ENCODE peak calls at places on chromosomes 3 and 15, in six cellular contexts. One of them, this sample, is unnamed.

GRCh38 chr15:57540736-57541135 is 51.0 kb upstream of the MYZAP start:
- DNase-seq in psoas muscle: no peak
- DNase-seq in CD4-positive, alpha-beta memory T cell: no peak
- DNase-seq in effector memory CD4-positive, alpha-beta T cell: no peak
- DNase-seq in brain microvascular endothelial cell: no peak
- DNase-seq in GM23338: no peak
- DNase-seq in this sample: no peak

GRCh38 chr15:25184356-25185155 is 229.8 kb downstream of the SNRPN start:
- DNase-seq in psoas muscle: peak; percentile 27
- DNase-seq in CD4-positive, alpha-beta memory T cell: no peak
- DNase-seq in effector memory CD4-positive, alpha-beta T cell: no peak
- DNase-seq in brain microvascular endothelial cell: no peak
- DNase-seq in GM23338: no peak
- DNase-seq in this sample: no peak

GRCh38 chr3:159824341-159824740 is 164.3 kb upstream of the IL12A start:
- DNase-seq in psoas muscle: peak; percentile 60
- DNase-seq in CD4-positive, alpha-beta memory T cell: no peak
- DNase-seq in effector memory CD4-positive, alpha-beta T cell: no peak
- DNase-seq in brain microvascular endothelial cell: peak; percentile 90
- DNase-seq in GM23338: no peak
- DNase-seq in this sample: no peak

GRCh38 chr15:100973351-100974034 is 54.3 kb downstream of the LRRK1 start:
- DNase-seq in psoas muscle: no peak
- DNase-seq in CD4-positive, alpha-beta memory T cell: no peak
- DNase-seq in effector memory CD4-positive, alpha-beta T cell: no peak
- DNase-seq in brain microvascular endothelial cell: no peak
- DNase-seq in GM23338: peak; percentile 63
- DNase-seq in this sample: no peak

GRCh38 chr3:99515-99914 is 97.0 kb upstream of the CHL1 start:
- DNase-seq in psoas muscle: no peak
- DNase-seq in CD4-positive, alpha-beta memory T cell: no peak
- DNase-seq in effector memory CD4-positive, alpha-beta T cell: no peak
- DNase-seq in brain microvascular endothelial cell: no peak
- DNase-seq in GM23338: no peak
- DNase-seq in this sample: no peak

GRCh38 chr15:95291878-95292472 is 1038.5 kb upstream of the NR2F2 start:
- DNase-seq in psoas muscle: no peak
- DNase-seq in CD4-positive, alpha-beta memory T cell: peak; percentile 11
- DNase-seq in effector memory CD4-positive, alpha-beta T cell: no peak
- DNase-seq in brain microvascular endothelial cell: peak; percentile 39
- DNase-seq in GM23338: peak; percentile 79
- DNase-seq in this sample: no peak

GRCh38 chr3:39962566-39962965 is 153.2 kb downstream of the MYRIP start:
- DNase-seq in psoas muscle: no peak
- DNase-seq in CD4-positive, alpha-beta memory T cell: no peak
- DNase-seq in effector memory CD4-positive, alpha-beta T cell: no peak
- DNase-seq in brain microvascular endothelial cell: no peak
- DNase-seq in GM23338: no peak
- DNase-seq in this sample: no peak

GRCh38 chr3:149609595-149609994 is 48.2 kb downstream of the WWTR1 start:
- DNase-seq in psoas muscle: no peak
- DNase-seq in CD4-positive, alpha-beta memory T cell: no peak
- DNase-seq in effector memory CD4-positive, alpha-beta T cell: no peak
- DNase-seq in brain microvascular endothelial cell: no peak
- DNase-seq in GM23338: no peak
- DNase-seq in this sample: no peak

GRCh38 chr3:9646800-9647152 is 2.5 kb upstream of the MTMR14 start:
- DNase-seq in psoas muscle: no peak
- DNase-seq in CD4-positive, alpha-beta memory T cell: no peak
- DNase-seq in effector memory CD4-positive, alpha-beta T cell: no peak
- DNase-seq in brain microvascular endothelial cell: no peak
- DNase-seq in GM23338: no peak
- DNase-seq in this sample: no peak

GRCh38 chr15:53522878-53523455 is 236.5 kb downstream of the WDR72 start:
- DNase-seq in psoas muscle: no peak
- DNase-seq in CD4-positive, alpha-beta memory T cell: no peak
- DNase-seq in effector memory CD4-positive, alpha-beta T cell: no peak
- DNase-seq in brain microvascular endothelial cell: no peak
- DNase-seq in GM23338: no peak
- DNase-seq in this sample: no peak

GRCh38 chr3:108021131-108021530 is 69.7 kb downstream of the CD47 start:
- DNase-seq in psoas muscle: no peak
- DNase-seq in CD4-positive, alpha-beta memory T cell: no peak
- DNase-seq in effector memory CD4-positive, alpha-beta T cell: no peak
- DNase-seq in brain microvascular endothelial cell: no peak
- DNase-seq in GM23338: no peak
- DNase-seq in this sample: no peak

GRCh38 chr3:144119611-144120010 is 148.0 kb downstream of the DIPK2A start:
- DNase-seq in psoas muscle: no peak
- DNase-seq in CD4-positive, alpha-beta memory T cell: no peak
- DNase-seq in effector memory CD4-positive, alpha-beta T cell: no peak
- DNase-seq in brain microvascular endothelial cell: no peak
- DNase-seq in GM23338: no peak
- DNase-seq in this sample: no peak

GRCh38 chr3:46208167-46208704 is at the start of gene CCR1:
- DNase-seq in psoas muscle: peak; percentile 62
- DNase-seq in CD4-positive, alpha-beta memory T cell: peak; percentile 27
- DNase-seq in effector memory CD4-positive, alpha-beta T cell: no peak
- DNase-seq in brain microvascular endothelial cell: peak; percentile 21
- DNase-seq in GM23338: peak; percentile 77
- DNase-seq in this sample: peak; percentile 34

GRCh38 chr3:73409405-73409804 is 215.3 kb downstream of the PDZRN3 start:
- DNase-seq in psoas muscle: no peak
- DNase-seq in CD4-positive, alpha-beta memory T cell: no peak
- DNase-seq in effector memory CD4-positive, alpha-beta T cell: no peak
- DNase-seq in brain microvascular endothelial cell: no peak
- DNase-seq in GM23338: no peak
- DNase-seq in this sample: no peak

GRCh38 chr15:35519536-35520149 is 26.3 kb downstream of the DPH6 start:
- DNase-seq in psoas muscle: no peak
- DNase-seq in CD4-positive, alpha-beta memory T cell: peak; percentile 36
- DNase-seq in effector memory CD4-positive, alpha-beta T cell: no peak
- DNase-seq in brain microvascular endothelial cell: peak; percentile 31
- DNase-seq in GM23338: peak; percentile 75
- DNase-seq in this sample: no peak

GRCh38 chr3:72461787-72462186 is 386.5 kb downstream of the SHQ1 start:
- DNase-seq in psoas muscle: peak; percentile 55
- DNase-seq in CD4-positive, alpha-beta memory T cell: no peak
- DNase-seq in effector memory CD4-positive, alpha-beta T cell: no peak
- DNase-seq in brain microvascular endothelial cell: no peak
- DNase-seq in GM23338: no peak
- DNase-seq in this sample: no peak

GRCh38 chr3:149339931-149340309 is 6.5 kb upstream of the TM4SF18 start:
- DNase-seq in psoas muscle: peak; percentile 85
- DNase-seq in CD4-positive, alpha-beta memory T cell: no peak
- DNase-seq in effector memory CD4-positive, alpha-beta T cell: no peak
- DNase-seq in brain microvascular endothelial cell: peak; percentile 97
- DNase-seq in GM23338: peak; percentile 66
- DNase-seq in this sample: no peak

GRCh38 chr3:113153499-113154107 is 57.8 kb upstream of the BOC start:
- DNase-seq in psoas muscle: no peak
- DNase-seq in CD4-positive, alpha-beta memory T cell: no peak
- DNase-seq in effector memory CD4-positive, alpha-beta T cell: no peak
- DNase-seq in brain microvascular endothelial cell: no peak
- DNase-seq in GM23338: no peak
- DNase-seq in this sample: no peak

GRCh38 chr15:64633332-64633731 is 142.1 kb downstream of the RBPMS2 start:
- DNase-seq in psoas muscle: no peak
- DNase-seq in CD4-positive, alpha-beta memory T cell: no peak
- DNase-seq in effector memory CD4-positive, alpha-beta T cell: no peak
- DNase-seq in brain microvascular endothelial cell: no peak
- DNase-seq in GM23338: no peak
- DNase-seq in this sample: no peak

GRCh38 chr15:29223640-29224039 is 46.0 kb downstream of the NSMCE3 start:
- DNase-seq in psoas muscle: no peak
- DNase-seq in CD4-positive, alpha-beta memory T cell: no peak
- DNase-seq in effector memory CD4-positive, alpha-beta T cell: no peak
- DNase-seq in brain microvascular endothelial cell: no peak
- DNase-seq in GM23338: no peak
- DNase-seq in this sample: no peak

GRCh38 chr3:43159496-43160255 is 53.8 kb upstream of the POMGNT2 start:
- DNase-seq in psoas muscle: no peak
- DNase-seq in CD4-positive, alpha-beta memory T cell: no peak
- DNase-seq in effector memory CD4-positive, alpha-beta T cell: no peak
- DNase-seq in brain microvascular endothelial cell: no peak
- DNase-seq in GM23338: no peak
- DNase-seq in this sample: no peak

GRCh38 chr3:180283251-180283650 is 246.5 kb upstream of the PEX5L start:
- DNase-seq in psoas muscle: no peak
- DNase-seq in CD4-positive, alpha-beta memory T cell: no peak
- DNase-seq in effector memory CD4-positive, alpha-beta T cell: no peak
- DNase-seq in brain microvascular endothelial cell: no peak
- DNase-seq in GM23338: no peak
- DNase-seq in this sample: no peak

GRCh38 chr3:8765528-8765927 is 3.9 kb downstream of the OXTR start:
- DNase-seq in psoas muscle: no peak
- DNase-seq in CD4-positive, alpha-beta memory T cell: no peak
- DNase-seq in effector memory CD4-positive, alpha-beta T cell: no peak
- DNase-seq in brain microvascular endothelial cell: no peak
- DNase-seq in GM23338: no peak
- DNase-seq in this sample: no peak

GRCh38 chr15:74431116-74431515 is 2.6 kb downstream of the SEMA7A start:
- DNase-seq in psoas muscle: no peak
- DNase-seq in CD4-positive, alpha-beta memory T cell: no peak
- DNase-seq in effector memory CD4-positive, alpha-beta T cell: no peak
- DNase-seq in brain microvascular endothelial cell: no peak
- DNase-seq in GM23338: no peak
- DNase-seq in this sample: no peak

GRCh38 chr15:74432968-74433591 is 678 bp downstream of the SEMA7A start:
- DNase-seq in psoas muscle: no peak
- DNase-seq in CD4-positive, alpha-beta memory T cell: no peak
- DNase-seq in effector memory CD4-positive, alpha-beta T cell: no peak
- DNase-seq in brain microvascular endothelial cell: no peak
- DNase-seq in GM23338: no peak
- DNase-seq in this sample: no peak

GRCh38 chr15:74431645-74432044 is 2.1 kb downstream of the SEMA7A start:
- DNase-seq in psoas muscle: peak; percentile 46
- DNase-seq in CD4-positive, alpha-beta memory T cell: no peak
- DNase-seq in effector memory CD4-positive, alpha-beta T cell: no peak
- DNase-seq in brain microvascular endothelial cell: no peak
- DNase-seq in GM23338: no peak
- DNase-seq in this sample: no peak

GRCh38 chr15:74433592-74434259 is at the start of gene SEMA7A:
- DNase-seq in psoas muscle: peak; percentile 92
- DNase-seq in CD4-positive, alpha-beta memory T cell: peak; percentile 50
- DNase-seq in effector memory CD4-positive, alpha-beta T cell: peak; percentile 56
- DNase-seq in brain microvascular endothelial cell: peak; percentile 50
- DNase-seq in GM23338: peak; percentile 91
- DNase-seq in this sample: peak; percentile 79

DNA sequence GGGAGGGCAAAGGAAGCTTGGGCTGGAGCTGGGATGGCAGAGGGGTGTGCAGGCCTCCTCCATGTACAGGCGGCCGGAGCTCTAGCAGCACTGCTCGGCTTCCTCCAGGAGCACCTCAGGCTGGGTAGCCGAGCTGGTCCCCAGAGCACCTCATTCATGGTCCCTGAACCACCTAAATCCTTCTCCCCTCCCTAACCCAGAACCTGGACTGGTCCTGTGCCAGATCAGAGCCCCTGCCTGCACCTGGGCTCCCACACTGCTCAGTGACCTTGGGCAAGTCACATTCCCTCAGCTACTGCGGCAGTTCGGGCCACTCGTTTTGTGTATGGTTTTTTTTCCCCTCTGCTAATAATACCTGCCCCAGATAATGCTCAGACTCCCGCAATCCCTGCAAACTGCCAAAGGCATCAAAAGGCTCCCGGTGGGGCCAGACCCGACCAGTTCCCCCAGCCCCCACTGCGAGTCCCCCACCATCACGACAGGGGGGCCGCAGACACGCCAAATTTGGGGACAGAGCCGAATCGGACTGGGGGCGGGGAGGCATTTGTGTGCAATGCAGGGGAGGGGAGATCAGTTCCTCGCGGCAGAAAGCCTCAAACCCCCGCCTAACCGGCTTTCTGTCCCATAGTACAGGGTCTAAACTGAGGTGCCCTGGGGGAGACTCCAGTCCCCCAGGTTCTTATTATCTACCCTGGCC is 1.3 kb downstream of the SEMA7A start:
- DNase-seq in psoas muscle: peak; percentile 47
- DNase-seq in CD4-positive, alpha-beta memory T cell: no peak
- DNase-seq in effector memory CD4-positive, alpha-beta T cell: no peak
- DNase-seq in brain microvascular endothelial cell: no peak
- DNase-seq in GM23338: no peak
- DNase-seq in this sample: no peak
- H3K27ac ChIP-seq in psoas muscle: no peak overlapping the region
- H3K27ac ChIP-seq in CD4-positive, alpha-beta memory T cell: no peak overlapping the region
- H3K27ac ChIP-seq in effector memory CD4-positive, alpha-beta T cell: no peak overlapping the region
- H3K27ac ChIP-seq in brain microvascular endothelial cell: no peak overlapping the region
- H3K27ac ChIP-seq in GM23338: no peak overlapping the region
- H3K27ac ChIP-seq in this sample: peak overlapping the region; percentile 93

DNA sequence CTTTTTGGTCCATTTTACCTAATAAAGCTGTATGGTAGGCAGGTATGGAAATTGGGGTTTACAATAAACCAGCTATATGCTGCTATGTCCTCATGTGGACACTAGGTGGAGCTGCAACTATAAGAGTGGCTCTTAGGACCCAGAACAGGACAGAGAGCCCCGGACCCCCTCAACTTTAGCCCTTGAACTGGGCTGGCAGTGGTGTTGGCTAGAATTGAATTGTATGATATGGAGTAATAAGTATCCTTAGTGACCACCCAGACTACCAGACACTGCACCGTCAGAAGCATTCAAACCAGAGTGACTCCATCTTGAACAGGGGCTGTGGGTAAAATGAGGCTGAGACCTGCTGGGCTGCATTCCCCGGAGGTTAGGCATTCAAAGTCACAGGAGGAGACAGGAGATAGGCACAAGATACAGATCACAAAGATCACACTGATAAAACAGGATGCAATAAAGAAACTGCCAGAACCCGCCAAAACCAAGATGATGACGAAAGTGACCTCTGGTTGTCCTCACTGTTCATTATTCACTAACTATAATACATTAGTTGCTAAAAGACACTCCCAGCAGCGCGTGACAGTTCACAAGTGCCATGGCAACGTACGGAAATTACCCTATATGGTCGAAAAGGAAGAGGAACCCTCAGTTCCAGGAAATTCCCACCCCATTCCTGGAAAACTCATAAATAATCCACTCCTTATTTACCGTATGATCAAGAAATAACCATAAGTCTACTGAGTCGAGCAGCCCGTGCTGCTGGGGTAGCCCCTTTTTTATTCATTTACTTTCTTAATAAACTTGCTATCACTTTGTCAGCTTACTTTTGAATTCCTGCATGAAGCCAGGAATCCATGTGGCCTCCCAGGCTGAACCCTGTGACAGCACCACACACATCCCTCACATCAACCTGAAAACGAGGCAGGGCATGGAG is 68.7 kb upstream of the BLM start:
- DNase-seq in psoas muscle: peak; percentile 67
- DNase-seq in CD4-positive, alpha-beta memory T cell: peak; percentile 73
- DNase-seq in effector memory CD4-positive, alpha-beta T cell: peak; percentile 34
- DNase-seq in brain microvascular endothelial cell: peak; percentile 56
- DNase-seq in GM23338: peak; percentile 89
- DNase-seq in this sample: peak; percentile 16
- H3K27ac ChIP-seq in psoas muscle: peak overlapping the region; percentile 60
- H3K27ac ChIP-seq in CD4-positive, alpha-beta memory T cell: no peak overlapping the region
- H3K27ac ChIP-seq in effector memory CD4-positive, alpha-beta T cell: no peak overlapping the region
- H3K27ac ChIP-seq in brain microvascular endothelial cell: peak overlapping the region; percentile 27
- H3K27ac ChIP-seq in GM23338: no peak overlapping the region
- H3K27ac ChIP-seq in this sample: no peak overlapping the region

GRCh38 chr3:120302361-120302760 is 17.3 kb upstream of the GPR156 start:
- DNase-seq in psoas muscle: no peak
- DNase-seq in CD4-positive, alpha-beta memory T cell: no peak
- DNase-seq in effector memory CD4-positive, alpha-beta T cell: no peak
- DNase-seq in brain microvascular endothelial cell: peak; percentile 44
- DNase-seq in GM23338: no peak
- DNase-seq in this sample: no peak
- H3K27ac ChIP-seq in psoas muscle: no peak overlapping the region
- H3K27ac ChIP-seq in CD4-positive, alpha-beta memory T cell: no peak overlapping the region
- H3K27ac ChIP-seq in effector memory CD4-positive, alpha-beta T cell: no peak overlapping the region
- H3K27ac ChIP-seq in brain microvascular endothelial cell: no peak overlapping the region
- H3K27ac ChIP-seq in GM23338: no peak overlapping the region
- H3K27ac ChIP-seq in this sample: no peak overlapping the region

GRCh38 chr15:66415321-66415720 is 28.6 kb downstream of the MAP2K1 start:
- DNase-seq in psoas muscle: no peak
- DNase-seq in CD4-positive, alpha-beta memory T cell: no peak
- DNase-seq in effector memory CD4-positive, alpha-beta T cell: no peak
- DNase-seq in brain microvascular endothelial cell: no peak
- DNase-seq in GM23338: no peak
- DNase-seq in this sample: no peak
- H3K27ac ChIP-seq in psoas muscle: no peak overlapping the region
- H3K27ac ChIP-seq in CD4-positive, alpha-beta memory T cell: no peak overlapping the region
- H3K27ac ChIP-seq in effector memory CD4-positive, alpha-beta T cell: no peak overlapping the region
- H3K27ac ChIP-seq in brain microvascular endothelial cell: no peak overlapping the region
- H3K27ac ChIP-seq in GM23338: peak overlapping the region; percentile 52
- H3K27ac ChIP-seq in this sample: no peak overlapping the region

This sample was measured in substantia nigra.